ENCODE peak calls at places on chromosome 18, in four cellular contexts. One of them, this sample, is unnamed. For H3K4me1, the result is how much of the 10 kb centered on the place peaks cover.

GRCh38 chr18:42854558-42854957 is 260.9 kb downstream of the RIT2 start:
- DNase-seq in spleen: no peak
- DNase-seq in upper lobe of left lung: no peak
- DNase-seq in prostate gland: no peak
- DNase-seq in this sample: no peak

GRCh38 chr18:57768557-57769326 is 34.4 kb downstream of the ATP8B1 start:
- DNase-seq in spleen: no peak
- DNase-seq in upper lobe of left lung: peak
- DNase-seq in prostate gland: no peak
- DNase-seq in this sample: no peak

GRCh38 chr18:60732146-60732545 is 359.6 kb upstream of the MC4R start:
- DNase-seq in spleen: no peak
- DNase-seq in upper lobe of left lung: no peak
- DNase-seq in prostate gland: no peak
- DNase-seq in this sample: no peak

GRCh38 chr18:34467059-34467458 is 242.3 kb upstream of the NOL4 start:
- DNase-seq in spleen: no peak
- DNase-seq in upper lobe of left lung: no peak
- DNase-seq in prostate gland: no peak
- DNase-seq in this sample: no peak

GRCh38 chr18:25256439-25256838 is 95.5 kb downstream of the ZNF521 start:
- DNase-seq in spleen: no peak
- DNase-seq in upper lobe of left lung: no peak
- DNase-seq in prostate gland: no peak
- DNase-seq in this sample: no peak

GRCh38 chr18:58828399-58829121 is 36.1 kb upstream of the ZNF532 start:
- DNase-seq in spleen: no peak
- DNase-seq in upper lobe of left lung: no peak
- DNase-seq in prostate gland: no peak
- DNase-seq in this sample: no peak

GRCh38 chr18:69840445-69840844 is 107.2 kb downstream of the CD226 start:
- DNase-seq in spleen: no peak
- DNase-seq in upper lobe of left lung: no peak
- DNase-seq in prostate gland: no peak
- DNase-seq in this sample: no peak

GRCh38 chr18:79856119-79857080 is 58.7 kb downstream of the KCNG2 start:
- DNase-seq in spleen: peak
- DNase-seq in upper lobe of left lung: peak
- DNase-seq in prostate gland: no peak
- DNase-seq in this sample: no peak

GRCh38 chr18:34506198-34506597 is 203.9 kb upstream of the DTNA start:
- DNase-seq in spleen: no peak
- DNase-seq in upper lobe of left lung: no peak
- DNase-seq in prostate gland: no peak
- DNase-seq in this sample: no peak

GRCh38 chr18:48927286-48928080 is 23.3 kb downstream of the SMAD7 start:
- DNase-seq in spleen: no peak
- DNase-seq in upper lobe of left lung: no peak
- DNase-seq in prostate gland: no peak
- DNase-seq in this sample: no peak

GRCh38 chr18:40012931-40013609 is 1942.0 kb upstream of the PIK3C3 start:
- DNase-seq in spleen: no peak
- DNase-seq in upper lobe of left lung: no peak
- DNase-seq in prostate gland: no peak
- DNase-seq in this sample: no peak

GRCh38 chr18:62131305-62131909 is 55.4 kb downstream of the PIGN start:
- DNase-seq in spleen: no peak
- DNase-seq in upper lobe of left lung: peak
- DNase-seq in prostate gland: peak
- DNase-seq in this sample: peak

GRCh38 chr18:58785870-58786269 is 78.8 kb upstream of the ZNF532 start:
- DNase-seq in spleen: no peak
- DNase-seq in upper lobe of left lung: no peak
- DNase-seq in prostate gland: peak
- DNase-seq in this sample: no peak

GRCh38 chr18:12031836-12032235 is 50.5 kb downstream of the IMPA2 start:
- DNase-seq in spleen: no peak
- DNase-seq in upper lobe of left lung: no peak
- DNase-seq in prostate gland: peak
- DNase-seq in this sample: peak

GRCh38 chr18:79947881-79948610 is 3.4 kb downstream of the SLC66A2 start:
- DNase-seq in spleen: peak
- DNase-seq in upper lobe of left lung: peak
- DNase-seq in prostate gland: no peak
- DNase-seq in this sample: peak

GRCh38 chr18:31100598-31101147 is 1.5 kb downstream of the DSC2 start:
- DNase-seq in spleen: peak
- DNase-seq in upper lobe of left lung: peak
- DNase-seq in prostate gland: peak
- DNase-seq in this sample: peak

GRCh38 chr18:70672581-70672980 is 383.7 kb downstream of the SOCS6 start:
- DNase-seq in spleen: no peak
- DNase-seq in upper lobe of left lung: no peak
- DNase-seq in prostate gland: no peak
- DNase-seq in this sample: no peak

GRCh38 chr18:25109484-25109883 is 242.5 kb downstream of the ZNF521 start:
- DNase-seq in spleen: no peak
- DNase-seq in upper lobe of left lung: no peak
- DNase-seq in prostate gland: no peak
- DNase-seq in this sample: no peak

GRCh38 chr18:21703241-21703820 is 1.2 kb downstream of the ABHD3 start:
- DNase-seq in spleen: no peak
- DNase-seq in upper lobe of left lung: no peak
- DNase-seq in prostate gland: peak
- DNase-seq in this sample: peak

GRCh38 chr18:57850063-57850462 is 46.9 kb upstream of the ATP8B1 start:
- DNase-seq in spleen: no peak
- DNase-seq in upper lobe of left lung: no peak
- DNase-seq in prostate gland: no peak
- DNase-seq in this sample: no peak

GRCh38 chr18:32769242-32770180 is 3.3 kb downstream of the KLHL14 start:
- DNase-seq in spleen: peak
- DNase-seq in upper lobe of left lung: no peak
- DNase-seq in prostate gland: no peak
- DNase-seq in this sample: no peak

GRCh38 chr18:702957-703659 is 9.3 kb downstream of the ENOSF1 start:
- DNase-seq in spleen: no peak
- DNase-seq in upper lobe of left lung: no peak
- DNase-seq in prostate gland: no peak
- DNase-seq in this sample: no peak

GRCh38 chr18:57910817-57911216 is 107.7 kb upstream of the ATP8B1 start:
- DNase-seq in spleen: no peak
- DNase-seq in upper lobe of left lung: no peak
- DNase-seq in prostate gland: no peak
- DNase-seq in this sample: no peak

GRCh38 chr18:24731158-24731557 is 270.7 kb downstream of the HRH4 start:
- DNase-seq in spleen: no peak
- DNase-seq in upper lobe of left lung: no peak
- DNase-seq in prostate gland: no peak
- DNase-seq in this sample: peak

GRCh38 chr18:48990497-48991298 is 39.9 kb upstream of the SMAD7 start:
- DNase-seq in spleen: no peak
- DNase-seq in upper lobe of left lung: no peak
- DNase-seq in prostate gland: no peak
- DNase-seq in this sample: no peak

GRCh38 chr18:36652503-36652902 is 176.3 kb downstream of the TPGS2 start:
- DNase-seq in spleen: no peak
- DNase-seq in upper lobe of left lung: no peak
- DNase-seq in prostate gland: no peak
- DNase-seq in this sample: no peak

GRCh38 chr18:36648803-36649202 is 180.0 kb downstream of the TPGS2 start:
- DNase-seq in spleen: no peak
- DNase-seq in upper lobe of left lung: no peak
- DNase-seq in prostate gland: no peak
- DNase-seq in this sample: no peak

GRCh38 chr18:36649205-36649604 is 179.6 kb downstream of the TPGS2 start:
- DNase-seq in spleen: no peak
- DNase-seq in upper lobe of left lung: no peak
- DNase-seq in prostate gland: no peak
- DNase-seq in this sample: no peak

GRCh38 chr18:36650206-36650605 is 178.6 kb downstream of the TPGS2 start:
- DNase-seq in spleen: no peak
- DNase-seq in upper lobe of left lung: no peak
- DNase-seq in prostate gland: no peak
- DNase-seq in this sample: no peak

DNA sequence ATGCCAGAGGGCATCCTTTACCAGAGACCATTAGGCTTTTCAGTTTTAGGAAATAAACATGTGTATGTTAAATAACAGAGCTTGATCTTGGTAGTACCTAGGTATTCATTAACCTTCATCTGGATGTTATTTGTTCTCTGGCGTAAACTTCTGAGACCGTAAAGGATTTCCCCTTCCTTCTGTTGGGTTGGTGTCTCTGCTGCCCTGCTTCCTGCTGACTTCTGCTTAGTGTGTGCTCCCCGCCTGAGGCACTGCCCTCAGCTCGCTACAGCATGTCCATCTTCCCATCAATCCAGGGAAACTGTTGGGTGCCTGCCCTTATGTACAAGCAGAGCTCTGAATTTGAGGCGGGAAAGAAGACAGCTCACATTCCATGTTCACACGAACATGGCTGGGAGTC is 177.9 kb downstream of the TPGS2 start:
- DNase-seq in spleen: no peak
- DNase-seq in upper lobe of left lung: no peak
- DNase-seq in prostate gland: no peak
- DNase-seq in this sample: no peak
- TF ChIP-seq CTCF in spleen: no peak
- TF ChIP-seq CTCF in upper lobe of left lung: no peak
- TF ChIP-seq CTCF in prostate gland: no peak
- TF ChIP-seq CTCF in this sample: no peak

GRCh38 chr18:47915229-47915628 is 15.2 kb downstream of the SMAD2 start:
- DNase-seq in spleen: no peak
- DNase-seq in upper lobe of left lung: no peak
- DNase-seq in prostate gland: no peak
- DNase-seq in this sample: no peak

GRCh38 chr18:47909484-47909883 is 21.0 kb downstream of the SMAD2 start:
- DNase-seq in spleen: no peak
- DNase-seq in upper lobe of left lung: no peak
- DNase-seq in prostate gland: no peak
- DNase-seq in this sample: no peak

GRCh38 chr18:47911877-47912276 is 18.6 kb downstream of the SMAD2 start:
- DNase-seq in spleen: no peak
- DNase-seq in upper lobe of left lung: no peak
- DNase-seq in prostate gland: no peak
- DNase-seq in this sample: no peak

GRCh38 chr18:47912794-47913594 is 17.5 kb downstream of the SMAD2 start:
- DNase-seq in spleen: no peak
- DNase-seq in upper lobe of left lung: no peak
- DNase-seq in prostate gland: no peak
- DNase-seq in this sample: no peak

GRCh38 chr18:47912343-47912742 is 18.1 kb downstream of the SMAD2 start:
- DNase-seq in spleen: no peak
- DNase-seq in upper lobe of left lung: no peak
- DNase-seq in prostate gland: no peak
- DNase-seq in this sample: no peak
- H3K4me1 ChIP-seq in spleen: under half
- H3K4me1 ChIP-seq in upper lobe of left lung: under half
- H3K4me1 ChIP-seq in prostate gland: under half
- H3K4me1 ChIP-seq in this sample: half or more

GRCh38 chr18:23136326-23137092 is 1.2 kb downstream of the CABLES1 start:
- DNase-seq in spleen: peak
- DNase-seq in upper lobe of left lung: peak
- DNase-seq in prostate gland: peak
- DNase-seq in this sample: no peak
- TF ChIP-seq POLR2AphosphoS5 in spleen: no peak
- TF ChIP-seq POLR2AphosphoS5 in upper lobe of left lung: no peak
- TF ChIP-seq POLR2AphosphoS5 in prostate gland: no peak
- TF ChIP-seq POLR2AphosphoS5 in this sample: no peak

GRCh38 chr18:6547476-6547875 is 132.8 kb upstream of the L3MBTL4 start:
- DNase-seq in spleen: no peak
- DNase-seq in upper lobe of left lung: no peak
- DNase-seq in prostate gland: no peak
- DNase-seq in this sample: no peak
- TF ChIP-seq CTCF in spleen: no peak
- TF ChIP-seq CTCF in upper lobe of left lung: no peak
- TF ChIP-seq CTCF in prostate gland: no peak
- TF ChIP-seq CTCF in this sample: no peak

DNA sequence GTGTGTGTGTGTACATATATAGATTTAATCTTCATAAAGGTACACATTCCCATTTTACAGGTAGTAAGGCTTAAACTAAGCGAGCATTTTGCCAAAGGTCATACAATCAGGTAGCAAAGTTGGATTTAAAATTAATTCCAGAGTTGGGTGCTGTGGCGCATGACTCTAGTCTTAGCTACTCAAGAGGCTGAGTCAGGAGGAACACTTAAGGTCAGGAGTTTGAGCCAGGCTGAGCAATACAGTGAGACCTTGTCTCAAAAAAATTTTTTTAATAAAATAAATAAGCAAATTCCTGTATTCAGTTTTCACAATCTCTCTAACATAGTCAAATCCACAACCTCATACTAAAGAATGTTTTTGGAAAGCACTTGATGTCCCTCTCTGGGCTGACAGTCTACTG is 111.5 kb upstream of the LDLRAD4 start:
- DNase-seq in spleen: no peak
- DNase-seq in upper lobe of left lung: no peak
- DNase-seq in prostate gland: no peak
- DNase-seq in this sample: no peak
- H3K4me1 ChIP-seq in spleen: under half
- H3K4me1 ChIP-seq in upper lobe of left lung: under half
- H3K4me1 ChIP-seq in prostate gland: under half
- H3K4me1 ChIP-seq in this sample: under half

GRCh38 chr18:45636110-45636509 is 20.8 kb downstream of the SLC14A2 start:
- DNase-seq in spleen: no peak
- DNase-seq in upper lobe of left lung: no peak
- DNase-seq in prostate gland: no peak
- DNase-seq in this sample: no peak
- TF ChIP-seq POLR2AphosphoS5 in spleen: no peak
- TF ChIP-seq POLR2AphosphoS5 in upper lobe of left lung: no peak
- TF ChIP-seq POLR2AphosphoS5 in prostate gland: no peak
- TF ChIP-seq POLR2AphosphoS5 in this sample: no peak

DNA sequence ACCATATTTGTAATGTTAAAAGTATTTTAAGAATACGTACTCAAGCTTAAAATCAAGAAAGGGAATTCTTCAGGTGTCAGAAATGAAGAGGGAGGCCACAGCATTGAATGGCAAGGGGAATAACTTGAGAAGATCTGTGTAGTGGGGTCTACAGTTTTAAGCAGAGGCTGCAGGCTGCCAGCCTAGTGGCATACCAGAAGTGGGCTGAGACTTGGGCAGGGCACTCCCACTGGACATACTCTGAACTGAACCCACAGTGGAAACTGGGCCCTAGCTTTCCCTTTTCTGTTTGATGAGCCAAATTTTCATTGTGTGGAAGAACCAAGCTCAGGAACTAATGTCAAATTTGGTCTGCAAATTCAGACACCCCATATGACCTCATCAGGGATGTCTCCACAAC is 238.8 kb downstream of the PTPRM start:
- DNase-seq in spleen: no peak
- DNase-seq in upper lobe of left lung: no peak
- DNase-seq in prostate gland: no peak
- DNase-seq in this sample: no peak
- TF ChIP-seq CTCF in spleen: no peak
- TF ChIP-seq CTCF in upper lobe of left lung: no peak
- TF ChIP-seq CTCF in prostate gland: no peak
- TF ChIP-seq CTCF in this sample: no peak

This sample was measured in transverse colon.